ENCODE peak calls at places on chromosomes 3 and 15, in nine cellular contexts. H is CD8-positive, alpha-beta memory T cell; I is kidney epithelial cell; R is ovary; K is SK-N-SH; G is SJSA1; Y is brain microvascular endothelial cell; L is adipocyte; U is fibroblast of lung. N is an unnamed sample. For H3K27me3, the result is how much of the 10 kb centered on the place peaks cover.

GRCh38 chr3:48202691-48203090 is 14.5 kb upstream of the CDC25A start:
- DNase-seq in U (no peak), I (no peak), K (no peak), L (no peak), G (no peak), H (no peak), R (no peak), Y (no peak), N (no peak)

GRCh38 chr3:54146383-54147239 is 24.3 kb downstream of the CACNA2D3 start:
- DNase-seq in L (peak), I (no peak), K (peak), Y (peak), U (no peak), H (no peak), R (peak), G (no peak), N (no peak)

GRCh38 chr3:11919390-11919789 is 72.7 kb upstream of the TAMM41 start:
- DNase-seq in U (no peak), Y (no peak), R (no peak), H (no peak), G (no peak), I (no peak), K (no peak), L (no peak), N (no peak)

GRCh38 chr15:75718326-75718725 is 5.7 kb upstream of the CSPG4 start:
- DNase-seq in K (peak), Y (peak), L (peak), I (no peak), G (no peak), R (no peak), H (no peak), U (peak), N (peak)

GRCh38 chr3:49427581-49427980 is 1.5 kb downstream of the NICN1 start:
- DNase-seq in I (no peak), R (no peak), K (no peak), G (no peak), U (no peak), Y (no peak), L (no peak), H (no peak), N (peak)

GRCh38 chr3:2856062-2856792 is 253.9 kb downstream of the IL5RA start:
- DNase-seq in G (no peak), K (no peak), H (no peak), Y (no peak), L (no peak), I (no peak), R (no peak), U (no peak), N (no peak)

GRCh38 chr15:60115579-60116415 is 111.7 kb downstream of the FOXB1 start:
- DNase-seq in R (no peak), G (no peak), K (no peak), L (peak), U (peak), Y (no peak), I (no peak), H (no peak), N (peak)

GRCh38 chr3:102224171-102224570 is 210.6 kb upstream of the ZPLD1 start:
- DNase-seq in Y (peak), L (peak), K (peak), I (no peak), G (no peak), R (no peak), U (peak), H (no peak), N (peak)

GRCh38 chr3:170768334-170768801 is 101.6 kb downstream of the RPL22L1 start:
- DNase-seq in Y (peak), U (no peak), I (no peak), K (no peak), L (no peak), R (no peak), G (peak), H (no peak), N (no peak)

GRCh38 chr15:75347222-75348033 is 589 bp downstream of the NEIL1 start:
- DNase-seq in I (no peak), G (no peak), H (peak), K (peak), Y (no peak), U (peak), R (peak), L (peak), N (no peak)

GRCh38 chr3:149908558-149908957 is 62.1 kb downstream of the PFN2 start:
- DNase-seq in L (no peak), H (no peak), Y (no peak), K (no peak), G (no peak), R (no peak), I (no peak), U (no peak), N (no peak)

GRCh38 chr15:61379005-61379404 is 149.9 kb upstream of the RORA start:
- DNase-seq in U (no peak), G (no peak), H (no peak), L (no peak), R (no peak), K (no peak), Y (no peak), I (no peak), N (no peak)

GRCh38 chr3:124315215-124316033 is 323.5 kb upstream of the ROPN1 start:
- DNase-seq in H (no peak), L (peak), G (no peak), K (no peak), U (peak), R (no peak), I (peak), Y (peak), N (peak)

DNA sequence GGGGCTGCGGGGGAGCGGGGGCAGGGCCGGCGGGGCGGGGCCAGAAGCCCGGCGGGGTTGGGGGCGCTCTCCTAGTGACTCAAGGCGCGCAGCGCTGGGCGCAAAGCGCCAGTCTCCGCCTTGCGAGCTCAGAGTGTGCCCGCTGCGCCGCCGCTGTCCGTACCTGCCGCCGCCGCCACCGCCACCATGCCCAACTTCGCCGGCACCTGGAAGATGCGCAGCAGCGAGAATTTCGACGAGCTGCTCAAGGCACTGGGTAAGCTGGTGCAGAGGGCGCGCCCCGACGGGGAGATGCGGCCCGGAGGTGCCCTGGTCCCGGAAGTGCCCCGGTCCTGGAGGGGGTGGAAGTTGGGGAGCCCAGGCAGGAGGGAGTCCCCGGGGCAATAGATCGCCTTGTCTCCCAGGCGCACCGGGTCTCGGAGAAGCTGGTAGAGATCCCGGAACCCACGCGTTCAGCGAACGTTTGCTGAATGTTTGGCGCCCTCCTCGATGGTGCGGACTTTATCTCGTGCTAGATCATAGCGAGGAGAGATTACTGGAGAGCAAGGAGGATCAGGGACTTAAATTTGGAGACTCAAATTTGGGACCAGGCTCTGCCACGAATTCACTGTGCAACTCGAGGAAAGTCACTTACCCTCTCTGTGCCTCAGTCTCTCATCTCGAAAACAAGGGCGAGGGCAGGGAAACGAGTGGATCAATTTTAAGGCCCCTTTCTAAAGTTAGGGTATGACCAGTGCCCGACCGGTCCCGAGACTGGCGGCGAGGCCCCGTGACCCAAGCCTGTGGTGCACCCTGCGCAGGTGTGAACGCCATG is at the start of gene CRABP1:
- DNase-seq in K (peak), U (no peak), L (peak), H (no peak), G (no peak), R (no peak), Y (no peak), I (no peak), N (no peak)
- H3K27me3 ChIP-seq in K (under half), U (half or more), L (half or more), H (under half), G (half or more), R (under half), Y (half or more), I (half or more), N (under half)

GRCh38 chr15:92595506-92596337 is 59.9 kb downstream of the FAM174B start:
- DNase-seq in G (no peak), H (no peak), U (no peak), L (no peak), I (no peak), R (no peak), Y (no peak), K (no peak), N (no peak)
- H3K27me3 ChIP-seq in G (under half), H (under half), U (under half), L (half or more), I (under half), R (under half), Y (under half), K (under half), N (under half)

GRCh38 chr3:128559486-128560225 is 66.7 kb upstream of the GATA2 start:
- DNase-seq in U (no peak), I (no peak), Y (no peak), K (no peak), L (no peak), H (no peak), G (no peak), R (no peak), N (peak)
- H3K27me3 ChIP-seq in U (under half), I (under half), Y (under half), K (under half), L (half or more), H (under half), G (under half), R (under half), N (under half)

DNA sequence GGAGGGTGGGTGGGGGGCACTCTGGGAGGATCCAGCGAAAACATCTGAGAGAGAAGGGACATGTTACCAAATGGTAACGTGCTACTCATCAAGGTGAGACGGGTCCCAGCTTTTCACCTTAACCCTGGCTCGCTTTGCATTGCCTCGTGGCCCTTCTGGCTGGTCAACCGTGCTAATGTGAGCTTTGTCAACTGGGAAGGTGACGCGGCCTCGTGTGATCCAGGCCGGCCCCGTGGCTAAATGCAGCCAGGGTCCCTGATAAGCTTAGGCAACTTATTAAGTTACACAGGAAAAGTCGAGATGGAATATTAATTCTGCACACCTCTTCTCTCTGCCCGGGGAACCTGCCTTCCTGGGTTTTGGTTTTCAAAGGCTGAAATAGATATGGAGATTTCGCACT is 38.8 kb upstream of the MAGEF1 start:
- DNase-seq in Y (no peak), K (no peak), G (no peak), H (no peak), R (no peak), I (no peak), L (no peak), U (no peak), N (no peak)
- H3K27me3 ChIP-seq in Y (under half), K (under half), G (under half), H (under half), R (under half), I (under half), L (under half), U (under half), N (under half)

GRCh38 chr3:126528800-126529541 is 5.0 kb downstream of the CHST13 start:
- DNase-seq in Y (no peak), R (no peak), H (no peak), L (peak), K (peak), I (peak), G (no peak), U (no peak), N (no peak)

GRCh38 chr3:126526668-126527005 is 2.7 kb downstream of the CHST13 start:
- DNase-seq in K (no peak), R (no peak), L (no peak), H (no peak), I (no peak), G (no peak), U (no peak), Y (no peak), N (no peak)

GRCh38 chr3:126527006-126527405 is 3.1 kb downstream of the CHST13 start:
- DNase-seq in Y (no peak), I (no peak), U (no peak), R (no peak), G (no peak), L (no peak), H (no peak), K (no peak), N (no peak)

GRCh38 chr3:126528419-126528799 is 4.5 kb downstream of the CHST13 start:
- DNase-seq in I (no peak), L (no peak), R (no peak), G (no peak), H (no peak), Y (no peak), K (no peak), U (no peak), N (no peak)

GRCh38 chr3:126527455-126528211 is 3.7 kb downstream of the CHST13 start:
- DNase-seq in L (no peak), K (no peak), H (no peak), I (no peak), R (no peak), U (no peak), G (no peak), Y (no peak), N (no peak)
- H3K27me3 ChIP-seq in L (under half), K (under half), H (under half), I (under half), R (under half), U (under half), G (under half), Y (under half), N (under half)

DNA sequence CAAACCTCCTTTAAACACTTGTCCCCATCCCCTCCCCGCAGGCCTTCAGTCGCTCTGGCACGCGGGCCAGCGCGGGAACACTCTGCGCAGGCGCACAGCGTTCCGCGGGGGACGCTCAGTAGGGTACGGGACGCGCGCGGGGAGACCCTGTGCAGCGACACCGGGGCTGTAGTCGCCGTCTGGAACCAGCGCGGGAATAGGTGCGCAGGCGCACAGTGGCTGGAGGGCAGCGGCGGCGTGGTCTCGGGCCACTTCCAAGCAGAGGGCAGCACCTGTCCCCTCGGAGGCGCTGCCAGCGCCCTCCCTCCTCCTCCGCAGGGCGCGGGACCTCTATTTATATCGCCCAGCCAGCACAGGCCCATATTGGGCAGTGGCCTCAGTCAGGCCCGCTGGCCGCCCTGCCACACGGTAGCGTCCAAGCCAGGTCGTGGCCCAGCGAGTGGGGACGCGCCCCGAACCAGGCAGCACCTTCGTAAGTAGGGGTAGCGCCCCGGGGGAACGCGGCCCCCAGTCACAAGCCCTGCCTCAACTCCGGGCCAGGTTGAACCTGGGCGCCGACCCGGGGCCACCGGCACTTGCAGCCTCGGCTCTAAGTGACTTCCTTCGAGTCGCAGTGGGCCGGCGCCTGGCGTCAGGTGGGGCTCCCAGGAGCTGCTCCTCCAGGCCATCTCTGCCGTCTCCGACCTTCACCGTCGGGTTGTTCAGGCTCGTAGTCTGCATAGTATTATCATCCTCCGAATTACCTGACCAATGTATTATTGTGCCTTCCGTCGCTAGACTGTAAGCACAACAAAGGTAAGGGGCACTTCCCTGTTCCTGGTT is at the start of gene KBTBD12:
- DNase-seq in R (peak), H (no peak), U (no peak), L (no peak), I (no peak), K (no peak), G (no peak), Y (no peak), N (no peak)
- H3K27me3 ChIP-seq in R (under half), H (under half), U (under half), L (under half), I (under half), K (under half), G (under half), Y (under half), N (under half)